ENCODE peak calls at places on chromosomes 3 and 15, in ten cellular contexts. F is AG10803, Q is brain microvascular endothelial cell, H is pancreas, D is RWPE2, M is dorsolateral prefrontal cortex, N is cardiac muscle cell, W is ovary, J is body of pancreas, B is breast epithelium. S is an unnamed sample.

GRCh38 chr3:165683947-165684346 is 153.3 kb downstream of the BCHE start:
- DNase-seq in B (no peak), H (no peak), D (no peak), W (no peak), F (no peak), J (no peak), M (no peak), N (no peak), Q (no peak), S (no peak)

GRCh38 chr3:158794936-158795518 is 6.8 kb upstream of the MFSD1 start:
- DNase-seq in F (peak; percentile 52), J (no peak), W (no peak), B (no peak), N (no peak), H (no peak), Q (peak; percentile 41), D (no peak), M (no peak), S (peak; percentile 12)

GRCh38 chr3:45760878-45761711 is 35.2 kb downstream of the SLC6A20 start:
- DNase-seq in D (no peak), B (peak; percentile 55), J (peak; percentile 56), H (peak; percentile 49), W (no peak), F (peak; percentile 68), Q (peak; percentile 36), N (peak; percentile 76), M (no peak), S (peak; percentile 29)

GRCh38 chr15:64478863-64479262 is 18.5 kb downstream of the ZNF609 start:
- DNase-seq in F (peak; percentile 64), N (no peak), Q (no peak), W (no peak), H (no peak), J (no peak), M (no peak), D (no peak), B (no peak), S (no peak)

GRCh38 chr15:43920815-43921214 is 94.0 kb downstream of the WDR76 start:
- DNase-seq in B (no peak), F (no peak), N (peak; percentile 83), H (no peak), W (no peak), Q (peak; percentile 35), D (no peak), J (no peak), M (no peak), S (no peak)

GRCh38 chr15:63436872-63437375 is 55.3 kb upstream of the CA12 start:
- DNase-seq in M (peak; percentile 80), N (peak; percentile 74), B (peak; percentile 85), J (peak; percentile 57), F (peak; percentile 79), D (no peak), H (peak; percentile 75), Q (peak; percentile 86), W (peak; percentile 80), S (no peak)

GRCh38 chr3:64496786-64497560 is 190.8 kb downstream of the ADAMTS9 start:
- DNase-seq in F (no peak), B (no peak), H (no peak), D (no peak), M (no peak), J (no peak), Q (no peak), N (no peak), W (no peak), S (no peak)

GRCh38 chr3:140920029-140920428 is 21.6 kb upstream of the SLC25A36 start:
- DNase-seq in F (no peak), B (no peak), Q (no peak), D (no peak), N (no peak), J (no peak), W (no peak), M (no peak), H (no peak), S (no peak)

GRCh38 chr3:68072062-68072461 is 417.6 kb upstream of the SUCLG2 start:
- DNase-seq in D (no peak), M (no peak), B (no peak), W (no peak), J (no peak), H (no peak), Q (no peak), N (no peak), F (no peak), S (no peak)

GRCh38 chr3:186209810-186210752 is 101.2 kb upstream of the ETV5 start:
- DNase-seq in Q (no peak), N (no peak), D (no peak), W (peak; percentile 55), J (peak; percentile 73), F (peak; percentile 60), B (no peak), H (peak; percentile 77), M (peak; percentile 90), S (no peak)

GRCh38 chr3:139457066-139457465 is 19.2 kb downstream of the RBP2 start:
- DNase-seq in D (no peak), F (no peak), N (no peak), Q (no peak), B (no peak), J (no peak), W (no peak), H (no peak), M (no peak), S (no peak)

GRCh38 chr3:162376761-162377160 is 880.2 kb downstream of the OTOL1 start:
- DNase-seq in N (no peak), H (no peak), W (no peak), B (no peak), D (no peak), F (no peak), M (no peak), Q (no peak), J (no peak), S (no peak)

GRCh38 chr3:13305623-13306022 is 114.5 kb downstream of the NUP210 start:
- DNase-seq in J (no peak), B (no peak), W (no peak), H (no peak), F (no peak), D (peak; percentile 43), N (no peak), M (no peak), Q (no peak), S (no peak)

GRCh38 chr3:46089237-46090011 is 62.1 kb upstream of the XCR1 start:
- DNase-seq in D (no peak), H (no peak), B (no peak), J (peak; percentile 27), W (no peak), Q (peak; percentile 93), F (peak; percentile 92), M (peak; percentile 58), N (no peak), S (peak; percentile 67)

GRCh38 chr3:197466586-197467399 is 89.0 kb downstream of the BDH1 start:
- DNase-seq in Q (peak; percentile 59), H (no peak), N (no peak), W (no peak), F (peak; percentile 84), M (no peak), D (no peak), B (no peak), J (no peak), S (no peak)

GRCh38 chr15:55627730-55628368 is 39.7 kb upstream of the PYGO1 start:
- DNase-seq in W (no peak), F (peak; percentile 78), B (no peak), H (no peak), M (no peak), J (no peak), N (no peak), D (peak; percentile 93), Q (peak; percentile 91), S (no peak)

DNA sequence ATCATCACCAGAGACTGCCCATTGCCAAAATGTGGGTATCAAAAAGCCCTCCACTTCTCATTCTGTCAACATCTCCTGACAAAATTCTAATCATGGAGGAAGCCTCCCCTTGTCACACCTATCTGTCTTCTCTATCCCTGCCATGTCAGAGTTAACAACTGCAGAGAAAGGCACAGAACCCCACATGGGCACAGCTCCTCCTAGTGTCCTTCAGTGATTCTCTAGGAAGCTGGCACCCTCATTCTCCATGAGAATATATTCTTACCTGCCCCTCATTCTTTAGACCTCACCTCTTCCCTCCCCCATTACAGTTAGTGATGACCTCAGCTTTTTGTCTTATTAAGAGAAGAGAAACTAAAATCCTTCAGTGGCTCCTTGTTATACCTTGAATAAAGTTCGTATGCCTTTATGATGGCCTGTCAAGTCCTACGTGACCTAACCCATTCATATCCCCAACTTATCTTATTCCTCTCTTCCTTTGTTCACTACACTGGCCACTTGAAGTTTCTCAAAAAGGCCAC is 44.6 kb downstream of the NME9 start:
- DNase-seq in D (no peak), Q (no peak), H (no peak), M (no peak), B (no peak), J (no peak), F (no peak), W (no peak), N (no peak), S (no peak)
- TF ChIP-seq CTCF in D (no peak), Q (peak; percentile 48), H (no peak), M (no peak), B (no peak), J (no peak), F (no peak), W (no peak), N (peak; percentile 7), S (peak; percentile 20)

DNA sequence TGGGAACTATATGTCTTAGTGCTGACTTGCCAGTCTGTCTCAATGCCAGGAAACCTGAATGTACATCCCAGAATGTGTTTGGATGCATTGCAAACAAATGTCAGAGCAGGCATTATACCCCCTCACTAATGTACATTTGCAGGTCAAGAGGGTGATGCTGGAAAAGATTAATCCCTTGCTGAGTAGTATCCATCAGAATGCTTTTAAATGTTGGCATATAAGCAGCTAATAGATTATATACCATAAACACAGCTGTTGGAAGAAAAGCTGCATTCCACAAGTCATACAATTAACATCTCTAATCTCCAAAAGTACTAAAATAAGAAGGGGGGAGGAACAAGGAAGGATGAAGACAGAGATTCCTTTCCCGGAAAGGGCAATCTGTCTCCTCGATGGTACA is 445.7 kb upstream of the CDIN1 start:
- DNase-seq in N (no peak), F (no peak), B (no peak), W (no peak), H (no peak), M (no peak), Q (no peak), J (no peak), D (no peak), S (no peak)
- H3K4me3 ChIP-seq in N (no peak overlapping the region), F (no peak overlapping the region), B (no peak overlapping the region), W (no peak overlapping the region), H (no peak overlapping the region), M (no peak overlapping the region), Q (no peak overlapping the region), J (no peak overlapping the region), D (no peak overlapping the region), S (no peak overlapping the region)

DNA sequence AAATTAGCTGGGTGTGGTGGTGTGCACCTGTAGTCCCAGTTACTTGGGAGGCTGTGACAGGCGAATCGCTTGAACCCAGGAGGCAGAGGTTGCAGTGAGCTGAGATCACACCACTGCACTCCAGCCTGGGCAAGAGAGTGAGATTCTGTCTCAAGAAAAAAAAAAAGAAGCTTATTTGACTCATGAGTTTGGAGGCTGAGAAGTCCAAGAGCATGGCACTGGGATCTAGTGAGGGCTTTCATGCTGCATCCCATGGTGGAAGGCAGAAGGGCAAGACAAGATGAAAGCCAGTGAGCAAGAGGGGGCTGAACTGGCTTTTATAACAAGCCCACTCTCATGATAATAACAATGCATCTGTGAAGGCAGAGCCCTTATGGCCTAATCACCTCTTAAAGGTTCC is 33.4 kb downstream of the SEC62 start:
- DNase-seq in F (no peak), D (no peak), H (no peak), W (no peak), Q (no peak), J (no peak), M (no peak), B (no peak), N (no peak), S (no peak)
- TF ChIP-seq CTCF in F (no peak), D (no peak), H (no peak), W (no peak), Q (no peak), J (no peak), M (no peak), B (no peak), N (no peak), S (no peak)

GRCh38 chr3:56813656-56813965 is 11.9 kb upstream of the ARHGEF3 start:
- DNase-seq in H (no peak), F (no peak), B (no peak), Q (no peak), D (no peak), J (no peak), M (no peak), N (no peak), W (no peak), S (no peak)
- H3K4me3 ChIP-seq in H (no peak overlapping the region), F (no peak overlapping the region), B (no peak overlapping the region), Q (no peak overlapping the region), D (no peak overlapping the region), J (no peak overlapping the region), M (no peak overlapping the region), N (no peak overlapping the region), W (no peak overlapping the region), S (no peak overlapping the region)

S was measured in GM12864.